ENCODE peak calls at places on chromosomes 11 and 22, in four cellular contexts. X is brain microvascular endothelial cell, L is heart right ventricle, A is thyroid gland. U is an unnamed sample.

GRCh38 chr11:13101836-13102574 is 92.9 kb downstream of the RASSF10 start:
- DNase-seq in A (no peak), L (no peak), X (no peak), U (no peak)

GRCh38 chr22:36701941-36702640 is 1.5 kb downstream of the CACNG2 start:
- DNase-seq in X (no peak), A (no peak), L (no peak), U (no peak)

GRCh38 chr11:8717876-8718753 is 35.5 kb downstream of the RPL27A start:
- DNase-seq in A (peak; percentile 88), X (peak; percentile 72), L (peak; percentile 57), U (peak; percentile 67)

GRCh38 chr11:64765841-64766682 is 6.3 kb upstream of the PYGM start:
- DNase-seq in L (no peak), A (no peak), X (no peak), U (no peak)

GRCh38 chr11:116070555-116070954 is 566.3 kb upstream of the CADM1 start:
- DNase-seq in A (no peak), L (no peak), X (no peak), U (no peak)

GRCh38 chr11:70226967-70227366 is 23.9 kb downstream of the FADD start:
- DNase-seq in L (no peak), X (no peak), A (no peak), U (no peak)

GRCh38 chr22:23255506-23255905 is 75.2 kb downstream of the BCR start:
- DNase-seq in X (no peak), L (no peak), A (no peak), U (no peak)

GRCh38 chr11:134589155-134589554 is 177.1 kb upstream of the B3GAT1 start:
- DNase-seq in X (no peak), L (no peak), A (no peak), U (peak; percentile 11)

GRCh38 chr22:27252282-27253049 is 549.1 kb downstream of the MN1 start:
- DNase-seq in X (peak; percentile 90), L (no peak), A (peak; percentile 4), U (no peak)

GRCh38 chr11:9755561-9755960 is 91.7 kb downstream of the SWAP70 start:
- DNase-seq in A (no peak), L (no peak), X (peak; percentile 90), U (no peak)

GRCh38 chr11:123839131-123839530 is 33.0 kb upstream of the OR6M1 start:
- DNase-seq in A (no peak), L (no peak), X (no peak), U (no peak)

GRCh38 chr11:1381793-1382425 is 7.8 kb upstream of the BRSK2 start:
- DNase-seq in X (no peak), L (no peak), A (no peak), U (no peak)

GRCh38 chr11:6438979-6439571 is 1.7 kb downstream of the HPX start:
- DNase-seq in A (peak; percentile 36), X (peak; percentile 35), L (peak; percentile 28), U (peak; percentile 45)

GRCh38 chr11:59758638-59759037 is 3.5 kb downstream of the STX3 start:
- DNase-seq in L (no peak), X (no peak), A (no peak), U (no peak)

GRCh38 chr11:65858354-65859133 is 564 bp upstream of the CFL1 start:
- DNase-seq in L (no peak), A (no peak), X (no peak), U (no peak)

GRCh38 chr11:70005107-70005818 is 72.9 kb upstream of the ANO1 start:
- DNase-seq in L (no peak), X (peak; percentile 12), A (no peak), U (no peak)

GRCh38 chr11:118068206-118068944 is 8.5 kb upstream of the TMPRSS4 start:
- DNase-seq in L (no peak), X (no peak), A (no peak), U (no peak)

GRCh38 chr22:29055192-29055830 is 6.3 kb downstream of the C22orf31 start:
- DNase-seq in L (no peak), X (no peak), A (no peak), U (no peak)

GRCh38 chr11:111982019-111982464 is 43.2 kb upstream of the DLAT start:
- DNase-seq in X (peak; percentile 41), L (peak; percentile 40), A (peak; percentile 94), U (peak; percentile 82)

GRCh38 chr22:23632178-23632577 is at the start of gene DRICH1:
- DNase-seq in X (no peak), L (no peak), A (no peak), U (no peak)

GRCh38 chr11:9639985-9640384 is 23.9 kb upstream of the SWAP70 start:
- DNase-seq in X (no peak), L (no peak), A (no peak), U (no peak)

GRCh38 chr22:29626497-29627195 is 23.2 kb downstream of the NF2 start:
- DNase-seq in X (peak; percentile 66), L (no peak), A (no peak), U (no peak)

GRCh38 chr11:122743949-122744876 is 88.7 kb downstream of the UBASH3B start:
- DNase-seq in X (no peak), L (no peak), A (no peak), U (no peak)

GRCh38 chr11:17812286-17813187 is 78.0 kb downstream of the KCNC1 start:
- DNase-seq in X (no peak), A (no peak), L (no peak), U (no peak)

GRCh38 chr22:35230839-35231584 is 26.3 kb upstream of the HMGXB4 start:
- DNase-seq in X (no peak), A (no peak), L (no peak), U (no peak)

DNA sequence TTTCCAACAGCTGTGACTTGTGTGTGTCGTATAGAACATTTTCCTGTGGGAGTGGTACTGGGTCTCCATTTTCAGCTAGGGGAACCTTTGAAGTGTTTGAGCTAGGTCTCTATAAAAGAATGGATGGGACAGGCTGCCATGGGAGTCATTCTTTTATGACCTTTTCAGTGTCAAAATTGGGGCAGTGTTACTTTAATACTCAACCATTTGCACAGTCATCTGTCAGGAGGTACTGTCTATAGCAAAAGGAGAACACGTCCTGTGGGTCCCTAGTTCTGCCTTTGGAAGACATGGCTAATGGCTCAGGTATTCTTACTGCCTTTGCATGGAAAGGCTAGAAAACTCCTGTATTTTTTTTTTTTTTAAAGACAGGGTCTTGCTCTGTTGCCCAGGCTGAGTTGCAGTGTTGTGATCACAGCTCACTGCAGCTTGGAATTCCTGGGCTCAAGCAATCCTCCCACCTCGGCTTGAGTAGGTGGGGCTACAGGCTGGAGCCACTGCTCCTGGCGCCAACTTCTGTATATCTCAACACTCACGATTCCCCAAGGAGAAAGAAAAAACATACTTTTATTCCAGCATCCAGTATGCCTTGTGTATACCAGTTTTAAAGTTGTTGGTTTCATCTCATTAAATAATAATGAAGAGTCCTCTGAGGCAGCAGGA is 2.1 kb upstream of the ATF4 start:
- DNase-seq in A (no peak), X (no peak), L (no peak), U (no peak)
- H3K27ac ChIP-seq in A (no peak overlapping the region), X (no peak overlapping the region), L (peak overlapping the region; percentile 100), U (no peak overlapping the region)

GRCh38 chr22:17269607-17270261 is 50.5 kb upstream of the ADA2 start:
- DNase-seq in A (no peak), X (no peak), L (no peak), U (no peak)

GRCh38 chr22:17269224-17269606 is 50.0 kb upstream of the ADA2 start:
- DNase-seq in L (no peak), X (no peak), A (no peak), U (no peak)

GRCh38 chr22:17266261-17266971 is 47.2 kb upstream of the ADA2 start:
- DNase-seq in X (no peak), L (peak; percentile 66), A (no peak), U (no peak)

GRCh38 chr22:17267661-17268330 is 48.6 kb upstream of the ADA2 start:
- DNase-seq in A (no peak), X (no peak), L (no peak), U (no peak)

GRCh38 chr22:17268501-17269223 is 49.4 kb upstream of the ADA2 start:
- DNase-seq in L (no peak), A (no peak), X (no peak), U (no peak)
- TF ChIP-seq CTCF in L (peak; percentile 38), A (no peak), X (peak; percentile 6), U (no peak)

GRCh38 chr22:30866216-30866615 is 102.4 kb downstream of the MORC2 start:
- DNase-seq in X (no peak), L (no peak), A (no peak), U (no peak)
- H3K27ac ChIP-seq in X (no peak overlapping the region), L (no peak overlapping the region), A (no peak overlapping the region), U (no peak overlapping the region)

GRCh38 chr11:57476883-57477506 is 16.7 kb downstream of the RTN4RL2 start:
- DNase-seq in L (peak; percentile 36), A (peak; percentile 38), X (no peak), U (no peak)
- TF ChIP-seq CTCF in L (peak; percentile 57), A (no peak), X (peak; percentile 66), U (no peak)

DNA sequence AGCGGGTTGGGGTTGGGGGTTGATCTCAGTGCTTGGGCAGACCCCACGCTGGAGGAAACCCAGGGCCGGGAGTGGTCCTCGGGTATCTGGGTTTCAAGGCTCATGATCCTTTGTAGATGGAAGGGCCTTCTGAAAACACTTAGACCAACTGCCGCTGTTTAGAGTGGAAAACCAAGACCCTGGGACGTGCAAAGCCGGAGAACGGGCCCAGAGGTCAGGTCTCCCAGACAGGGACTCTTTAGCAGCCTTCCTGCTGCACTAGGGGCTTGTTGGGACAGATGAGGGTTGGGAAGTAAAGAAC is 622 bp downstream of the AIP start:
- DNase-seq in X (no peak), L (peak; percentile 6), A (no peak), U (no peak)
- H3K27ac ChIP-seq in X (no peak overlapping the region), L (peak overlapping the region; percentile 93), A (peak overlapping the region; percentile 88), U (peak overlapping the region; percentile 80)

GRCh38 chr22:19035474-19036228 is 86.6 kb downstream of the DGCR2 start:
- DNase-seq in L (no peak), X (no peak), A (no peak), U (no peak)
- TF ChIP-seq CTCF in L (peak; percentile 17), X (no peak), A (peak; percentile 33), U (no peak)

GRCh38 chr11:44030996-44031395 is 16.8 kb upstream of the ACCSL start:
- DNase-seq in A (no peak), L (no peak), X (no peak), U (no peak)
- H3K27ac ChIP-seq in A (peak overlapping the region; percentile 69), L (peak overlapping the region; percentile 80), X (no peak overlapping the region), U (peak overlapping the region; percentile 57)